ENCODE peak calls at places on chromosomes 5 and 9, in ten cellular contexts. One of them, this sample, is unnamed.

GRCh38 chr9:4490705-4491620 is 695 bp downstream of the SLC1A1 start:
- DNase-seq in transverse colon: no peak
- DNase-seq in IMR-90: no peak
- DNase-seq in endodermal cell: peak
- DNase-seq in WERI-Rb-1: peak
- DNase-seq in heart left ventricle: peak
- DNase-seq in neural progenitor cell: peak
- DNase-seq in cardiac muscle cell: no peak
- DNase-seq in CD8-positive, alpha-beta T cell: no peak
- DNase-seq in esophagus squamous epithelium: no peak
- DNase-seq in this sample: peak

GRCh38 chr5:143554194-143554717 is 150.8 kb upstream of the NR3C1 start:
- DNase-seq in cardiac muscle cell: peak
- DNase-seq in IMR-90: peak
- DNase-seq in CD8-positive, alpha-beta T cell: no peak
- DNase-seq in heart left ventricle: no peak
- DNase-seq in esophagus squamous epithelium: no peak
- DNase-seq in WERI-Rb-1: no peak
- DNase-seq in neural progenitor cell: no peak
- DNase-seq in endodermal cell: no peak
- DNase-seq in transverse colon: no peak
- DNase-seq in this sample: peak

GRCh38 chr5:96657068-96657467 is 5.1 kb upstream of the CAST start:
- DNase-seq in IMR-90: peak
- DNase-seq in CD8-positive, alpha-beta T cell: no peak
- DNase-seq in neural progenitor cell: no peak
- DNase-seq in transverse colon: peak
- DNase-seq in WERI-Rb-1: no peak
- DNase-seq in cardiac muscle cell: peak
- DNase-seq in heart left ventricle: no peak
- DNase-seq in endodermal cell: no peak
- DNase-seq in esophagus squamous epithelium: no peak
- DNase-seq in this sample: peak

GRCh38 chr9:112047538-112048066 is 127.5 kb downstream of the SUSD1 start:
- DNase-seq in transverse colon: no peak
- DNase-seq in esophagus squamous epithelium: no peak
- DNase-seq in IMR-90: no peak
- DNase-seq in neural progenitor cell: no peak
- DNase-seq in WERI-Rb-1: no peak
- DNase-seq in endodermal cell: no peak
- DNase-seq in CD8-positive, alpha-beta T cell: no peak
- DNase-seq in heart left ventricle: no peak
- DNase-seq in cardiac muscle cell: no peak
- DNase-seq in this sample: no peak

GRCh38 chr9:73116030-73116429 is 35.6 kb upstream of the ANXA1 start:
- DNase-seq in transverse colon: no peak
- DNase-seq in esophagus squamous epithelium: no peak
- DNase-seq in heart left ventricle: no peak
- DNase-seq in endodermal cell: no peak
- DNase-seq in WERI-Rb-1: no peak
- DNase-seq in cardiac muscle cell: peak
- DNase-seq in IMR-90: peak
- DNase-seq in neural progenitor cell: no peak
- DNase-seq in CD8-positive, alpha-beta T cell: no peak
- DNase-seq in this sample: peak

GRCh38 chr5:67842806-67843205 is 372.8 kb upstream of the PIK3R1 start:
- DNase-seq in endodermal cell: peak
- DNase-seq in IMR-90: no peak
- DNase-seq in neural progenitor cell: peak
- DNase-seq in CD8-positive, alpha-beta T cell: no peak
- DNase-seq in WERI-Rb-1: peak
- DNase-seq in cardiac muscle cell: peak
- DNase-seq in esophagus squamous epithelium: no peak
- DNase-seq in transverse colon: no peak
- DNase-seq in heart left ventricle: no peak
- DNase-seq in this sample: peak

GRCh38 chr5:61468483-61468865 is 136.4 kb downstream of the ZSWIM6 start:
- DNase-seq in cardiac muscle cell: peak
- DNase-seq in CD8-positive, alpha-beta T cell: no peak
- DNase-seq in neural progenitor cell: no peak
- DNase-seq in esophagus squamous epithelium: no peak
- DNase-seq in endodermal cell: no peak
- DNase-seq in IMR-90: no peak
- DNase-seq in transverse colon: no peak
- DNase-seq in WERI-Rb-1: no peak
- DNase-seq in heart left ventricle: no peak
- DNase-seq in this sample: no peak

GRCh38 chr9:35636135-35636876 is 14.4 kb downstream of the SIT1 start:
- DNase-seq in transverse colon: no peak
- DNase-seq in esophagus squamous epithelium: no peak
- DNase-seq in WERI-Rb-1: no peak
- DNase-seq in cardiac muscle cell: no peak
- DNase-seq in CD8-positive, alpha-beta T cell: no peak
- DNase-seq in IMR-90: no peak
- DNase-seq in heart left ventricle: no peak
- DNase-seq in neural progenitor cell: no peak
- DNase-seq in endodermal cell: no peak
- DNase-seq in this sample: no peak

GRCh38 chr5:76715734-76716455 is at the start of gene F2R:
- DNase-seq in WERI-Rb-1: peak
- DNase-seq in neural progenitor cell: peak
- DNase-seq in IMR-90: peak
- DNase-seq in cardiac muscle cell: peak
- DNase-seq in CD8-positive, alpha-beta T cell: no peak
- DNase-seq in esophagus squamous epithelium: no peak
- DNase-seq in endodermal cell: peak
- DNase-seq in heart left ventricle: peak
- DNase-seq in transverse colon: peak
- DNase-seq in this sample: no peak

GRCh38 chr9:127721391-127721821 is 5.5 kb downstream of the TTC16 start:
- DNase-seq in CD8-positive, alpha-beta T cell: no peak
- DNase-seq in transverse colon: peak
- DNase-seq in WERI-Rb-1: no peak
- DNase-seq in heart left ventricle: no peak
- DNase-seq in esophagus squamous epithelium: no peak
- DNase-seq in cardiac muscle cell: no peak
- DNase-seq in endodermal cell: no peak
- DNase-seq in neural progenitor cell: no peak
- DNase-seq in IMR-90: no peak
- DNase-seq in this sample: peak

GRCh38 chr5:1529498-1529897 is 5.7 kb upstream of the LPCAT1 start:
- DNase-seq in IMR-90: no peak
- DNase-seq in WERI-Rb-1: no peak
- DNase-seq in transverse colon: no peak
- DNase-seq in esophagus squamous epithelium: no peak
- DNase-seq in neural progenitor cell: no peak
- DNase-seq in cardiac muscle cell: no peak
- DNase-seq in heart left ventricle: no peak
- DNase-seq in CD8-positive, alpha-beta T cell: no peak
- DNase-seq in endodermal cell: no peak
- DNase-seq in this sample: no peak

GRCh38 chr9:107883496-107884120 is 394.0 kb upstream of the KLF4 start:
- DNase-seq in endodermal cell: no peak
- DNase-seq in IMR-90: no peak
- DNase-seq in transverse colon: peak
- DNase-seq in esophagus squamous epithelium: no peak
- DNase-seq in cardiac muscle cell: no peak
- DNase-seq in neural progenitor cell: no peak
- DNase-seq in CD8-positive, alpha-beta T cell: no peak
- DNase-seq in WERI-Rb-1: no peak
- DNase-seq in heart left ventricle: no peak
- DNase-seq in this sample: no peak

DNA sequence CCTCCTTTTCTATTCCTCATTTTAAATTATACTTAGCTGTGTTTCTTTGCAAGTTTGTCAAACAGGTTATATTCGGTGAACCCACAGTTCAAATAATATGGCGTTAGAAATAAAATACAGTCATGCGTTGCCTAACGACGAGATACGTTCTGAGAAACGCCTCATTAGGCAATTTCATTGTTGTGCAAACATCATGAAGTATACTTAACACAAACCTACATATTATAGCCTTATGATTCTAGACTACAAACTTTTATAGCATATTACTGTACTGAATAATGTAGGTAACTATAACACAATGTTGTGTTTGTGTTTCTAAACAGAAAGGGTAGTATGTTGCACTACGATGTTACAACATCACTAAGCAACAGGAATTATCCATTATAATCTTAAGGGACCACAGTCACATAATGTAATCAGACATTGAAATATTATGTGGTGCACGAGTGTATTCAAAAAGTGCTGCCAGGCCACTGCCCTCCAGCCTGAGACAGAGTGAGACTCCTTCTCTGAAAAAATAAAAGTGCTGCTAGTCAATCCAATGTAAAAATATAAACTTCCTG is 3.0 kb upstream of the SMC2 start:
- DNase-seq in WERI-Rb-1: no peak
- DNase-seq in endodermal cell: no peak
- DNase-seq in esophagus squamous epithelium: no peak
- DNase-seq in neural progenitor cell: no peak
- DNase-seq in transverse colon: no peak
- DNase-seq in IMR-90: peak
- DNase-seq in cardiac muscle cell: no peak
- DNase-seq in heart left ventricle: no peak
- DNase-seq in CD8-positive, alpha-beta T cell: no peak
- DNase-seq in this sample: no peak
- H3K27ac ChIP-seq in WERI-Rb-1: no peak
- H3K27ac ChIP-seq in endodermal cell: no peak
- H3K27ac ChIP-seq in esophagus squamous epithelium: peak
- H3K27ac ChIP-seq in neural progenitor cell: no peak
- H3K27ac ChIP-seq in transverse colon: peak
- H3K27ac ChIP-seq in IMR-90: peak
- H3K27ac ChIP-seq in cardiac muscle cell: peak
- H3K27ac ChIP-seq in heart left ventricle: peak
- H3K27ac ChIP-seq in CD8-positive, alpha-beta T cell: no peak
- H3K27ac ChIP-seq in this sample: no peak

DNA sequence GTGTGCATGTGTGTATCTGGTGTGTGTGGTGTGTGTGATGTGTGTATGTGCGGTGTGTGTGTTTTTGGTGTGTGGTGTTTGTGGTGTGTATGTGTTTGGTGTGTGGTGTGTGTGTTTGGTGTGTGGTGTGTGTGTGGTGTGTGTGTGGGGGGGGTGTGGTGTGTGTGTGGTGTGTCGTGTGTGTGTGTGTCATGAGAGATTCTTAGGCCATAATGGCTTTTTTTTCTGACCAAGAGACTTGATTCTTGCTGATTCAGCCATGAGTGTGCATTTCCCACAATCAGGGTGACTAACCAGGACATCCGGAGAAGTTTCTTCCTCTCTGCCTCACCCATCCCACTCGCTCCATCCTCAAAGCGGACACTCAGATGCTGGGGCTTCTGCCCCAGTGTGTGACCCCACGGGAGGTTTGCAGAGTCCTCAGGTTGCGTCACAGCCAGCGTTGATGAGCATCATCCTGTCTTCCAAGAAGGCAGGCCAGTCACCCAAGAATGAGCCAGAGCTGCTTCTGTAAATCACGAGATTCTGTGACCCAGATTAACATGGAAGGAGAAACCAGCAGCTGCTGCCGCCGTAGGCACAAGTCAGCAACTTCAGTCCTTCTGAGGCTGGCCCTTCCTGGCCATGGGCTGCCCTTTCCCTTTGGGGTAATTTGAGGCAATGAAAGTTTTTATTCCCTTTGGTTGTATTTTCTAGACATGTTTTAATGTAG is 12.5 kb upstream of the CTSL start:
- DNase-seq in transverse colon: peak
- DNase-seq in esophagus squamous epithelium: peak
- DNase-seq in WERI-Rb-1: peak
- DNase-seq in heart left ventricle: peak
- DNase-seq in cardiac muscle cell: peak
- DNase-seq in endodermal cell: peak
- DNase-seq in IMR-90: peak
- DNase-seq in neural progenitor cell: no peak
- DNase-seq in CD8-positive, alpha-beta T cell: no peak
- DNase-seq in this sample: peak
- TF ChIP-seq CTCF in transverse colon: no peak
- TF ChIP-seq CTCF in esophagus squamous epithelium: no peak
- TF ChIP-seq CTCF in WERI-Rb-1: peak
- TF ChIP-seq CTCF in heart left ventricle: no peak
- TF ChIP-seq CTCF in cardiac muscle cell: no peak
- TF ChIP-seq CTCF in endodermal cell: no peak
- TF ChIP-seq CTCF in IMR-90: peak
- TF ChIP-seq CTCF in neural progenitor cell: no peak
- TF ChIP-seq CTCF in CD8-positive, alpha-beta T cell: no peak
- TF ChIP-seq CTCF in this sample: no peak

DNA sequence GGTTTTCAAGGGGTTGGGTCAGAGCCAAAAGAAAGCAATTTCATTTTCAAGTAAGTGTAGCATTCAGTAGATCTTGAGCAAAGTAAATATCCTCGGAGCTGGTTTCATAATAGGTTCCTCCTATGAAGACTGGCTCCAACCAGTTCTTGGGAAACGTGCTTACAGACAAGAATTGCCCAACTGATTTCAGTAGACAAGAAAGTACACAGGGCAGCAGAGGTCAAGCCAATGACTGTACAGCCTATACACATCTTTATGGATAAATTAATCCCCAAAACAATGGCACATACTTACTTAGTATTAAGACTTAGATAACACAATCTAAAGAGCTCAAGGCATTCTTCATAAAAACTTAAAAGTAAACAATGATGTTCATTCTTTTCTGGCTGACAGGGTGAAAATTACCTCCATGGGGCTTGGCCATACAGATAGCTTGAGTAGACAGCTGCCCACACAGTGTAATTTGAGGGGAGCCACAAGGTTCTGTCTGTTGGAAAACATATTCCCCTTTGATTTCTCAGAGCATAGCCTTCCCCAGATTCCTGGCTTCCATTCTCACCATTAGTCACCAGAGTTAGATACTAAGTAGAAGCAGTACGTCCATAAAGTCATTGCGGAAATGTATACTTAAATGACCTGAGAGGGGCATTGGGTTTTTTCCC is 163.8 kb downstream of the ARRDC3 start:
- DNase-seq in endodermal cell: no peak
- DNase-seq in IMR-90: peak
- DNase-seq in transverse colon: peak
- DNase-seq in neural progenitor cell: no peak
- DNase-seq in esophagus squamous epithelium: no peak
- DNase-seq in cardiac muscle cell: peak
- DNase-seq in WERI-Rb-1: no peak
- DNase-seq in CD8-positive, alpha-beta T cell: no peak
- DNase-seq in heart left ventricle: no peak
- DNase-seq in this sample: peak
- H3K27ac ChIP-seq in endodermal cell: no peak
- H3K27ac ChIP-seq in IMR-90: peak
- H3K27ac ChIP-seq in transverse colon: no peak
- H3K27ac ChIP-seq in neural progenitor cell: no peak
- H3K27ac ChIP-seq in esophagus squamous epithelium: peak
- H3K27ac ChIP-seq in cardiac muscle cell: no peak
- H3K27ac ChIP-seq in WERI-Rb-1: no peak
- H3K27ac ChIP-seq in CD8-positive, alpha-beta T cell: no peak
- H3K27ac ChIP-seq in heart left ventricle: peak
- H3K27ac ChIP-seq in this sample: no peak

GRCh38 chr5:170913573-170913972 is 51.8 kb downstream of the RANBP17 start:
- DNase-seq in esophagus squamous epithelium: no peak
- DNase-seq in CD8-positive, alpha-beta T cell: no peak
- DNase-seq in cardiac muscle cell: no peak
- DNase-seq in neural progenitor cell: no peak
- DNase-seq in heart left ventricle: no peak
- DNase-seq in endodermal cell: no peak
- DNase-seq in IMR-90: peak
- DNase-seq in WERI-Rb-1: no peak
- DNase-seq in transverse colon: no peak
- DNase-seq in this sample: no peak

GRCh38 chr5:170920196-170920595 is 58.4 kb downstream of the RANBP17 start:
- DNase-seq in esophagus squamous epithelium: no peak
- DNase-seq in IMR-90: peak
- DNase-seq in CD8-positive, alpha-beta T cell: no peak
- DNase-seq in endodermal cell: no peak
- DNase-seq in heart left ventricle: no peak
- DNase-seq in WERI-Rb-1: no peak
- DNase-seq in cardiac muscle cell: no peak
- DNase-seq in transverse colon: no peak
- DNase-seq in neural progenitor cell: no peak
- DNase-seq in this sample: no peak

GRCh38 chr5:170917113-170917512 is 55.3 kb downstream of the RANBP17 start:
- DNase-seq in endodermal cell: no peak
- DNase-seq in transverse colon: no peak
- DNase-seq in WERI-Rb-1: no peak
- DNase-seq in IMR-90: no peak
- DNase-seq in CD8-positive, alpha-beta T cell: no peak
- DNase-seq in heart left ventricle: no peak
- DNase-seq in cardiac muscle cell: peak
- DNase-seq in esophagus squamous epithelium: no peak
- DNase-seq in neural progenitor cell: no peak
- DNase-seq in this sample: no peak
- TF ChIP-seq CTCF in endodermal cell: peak
- TF ChIP-seq CTCF in transverse colon: no peak
- TF ChIP-seq CTCF in WERI-Rb-1: no peak
- TF ChIP-seq CTCF in IMR-90: peak
- TF ChIP-seq CTCF in CD8-positive, alpha-beta T cell: no peak
- TF ChIP-seq CTCF in heart left ventricle: no peak
- TF ChIP-seq CTCF in cardiac muscle cell: peak
- TF ChIP-seq CTCF in esophagus squamous epithelium: no peak
- TF ChIP-seq CTCF in neural progenitor cell: no peak
- TF ChIP-seq CTCF in this sample: peak

This sample was measured in foreskin keratinocyte.